ENCODE peak calls at places on chromosomes 5 and 9, in nine cellular contexts. Y is neural progenitor cell, I is H9, V is endodermal cell, Z is WERI-Rb-1, C is brain microvascular endothelial cell, N is suprapubic skin, B is astrocyte of the spinal cord, L is cardiac fibroblast. U is an unnamed sample.

GRCh38 chr9:121840838-121841760 is 189.7 kb downstream of the DAB2IP start:
- DNase-seq in Z (no peak), C (no peak), L (no peak), I (no peak), B (no peak), V (peak), Y (no peak), N (no peak), U (no peak)

GRCh38 chr5:30581198-30581925 is 612.1 kb upstream of the CDH6 start:
- DNase-seq in C (peak), L (peak), V (no peak), Z (no peak), B (peak), N (no peak), I (no peak), Y (peak), U (no peak)

GRCh38 chr5:173954671-173955605 is 34.0 kb upstream of the C5orf47 start:
- DNase-seq in B (peak), C (peak), N (no peak), V (no peak), I (no peak), L (peak), Y (no peak), Z (no peak), U (peak)

GRCh38 chr5:122401991-122402710 is 90.1 kb downstream of the SNCAIP start:
- DNase-seq in I (no peak), C (no peak), L (no peak), B (no peak), V (no peak), Y (no peak), Z (no peak), N (no peak), U (no peak)

GRCh38 chr5:115888027-115888426 is 46.3 kb downstream of the AP3S1 start:
- DNase-seq in V (no peak), N (no peak), Y (no peak), L (peak), B (peak), I (no peak), Z (no peak), C (no peak), U (peak)

GRCh38 chr5:25006734-25007133 is 362.0 kb upstream of the CDH10 start:
- DNase-seq in I (no peak), Z (peak), C (no peak), L (peak), Y (peak), N (no peak), V (no peak), B (peak), U (no peak)

GRCh38 chr5:68368280-68368679 is 152.7 kb downstream of the PIK3R1 start:
- DNase-seq in N (no peak), C (no peak), B (no peak), Y (no peak), V (no peak), Z (no peak), I (no peak), L (peak), U (peak)

GRCh38 chr9:113541019-113541900 is 77.7 kb downstream of the RGS3 start:
- DNase-seq in B (peak), N (peak), L (peak), Y (peak), V (peak), I (peak), C (peak), Z (peak), U (peak)

GRCh38 chr5:98749046-98749445 is 24.4 kb upstream of the RGMB start:
- DNase-seq in C (no peak), B (no peak), V (no peak), Y (no peak), N (no peak), I (no peak), L (no peak), Z (no peak), U (no peak)

GRCh38 chr5:148967783-148968182 is 95.1 kb downstream of the SH3TC2 start:
- DNase-seq in L (no peak), Y (no peak), I (no peak), N (no peak), B (no peak), V (peak), Z (no peak), C (no peak), U (no peak)

GRCh38 chr5:116574682-116575634 is at the start of gene SEMA6A:
- DNase-seq in I (peak), V (peak), Y (peak), L (peak), N (peak), C (peak), B (peak), Z (peak), U (peak)

GRCh38 chr9:71004196-71004595 is 117.2 kb downstream of the TRPM3 start:
- DNase-seq in Z (no peak), Y (peak), N (no peak), I (no peak), C (no peak), B (no peak), L (no peak), V (no peak), U (no peak)

GRCh38 chr5:39521945-39522590 is 97.3 kb upstream of the DAB2 start:
- DNase-seq in V (no peak), I (no peak), Y (no peak), N (no peak), B (no peak), C (no peak), Z (no peak), L (no peak), U (no peak)

GRCh38 chr9:27566118-27566517 is 7.2 kb downstream of the C9orf72 start:
- DNase-seq in Z (no peak), I (no peak), N (no peak), Y (no peak), B (no peak), C (no peak), L (peak), V (no peak), U (no peak)

GRCh38 chr5:43769576-43770352 is 166.8 kb downstream of the NNT start:
- DNase-seq in Y (no peak), V (no peak), Z (no peak), N (no peak), I (no peak), B (peak), L (peak), C (peak), U (peak)

GRCh38 chr5:40680741-40681350 is 1.1 kb downstream of the PTGER4 start:
- DNase-seq in I (peak), C (peak), N (peak), V (peak), B (peak), Z (peak), L (peak), Y (peak), U (no peak)

GRCh38 chr9:94813379-94813778 is 86.9 kb downstream of the AOPEP start:
- DNase-seq in Z (no peak), Y (no peak), I (no peak), N (no peak), L (no peak), B (no peak), C (no peak), V (no peak), U (no peak)

GRCh38 chr9:129554649-129555048 is 66.3 kb downstream of the C9orf50 start:
- DNase-seq in N (no peak), I (no peak), B (no peak), Z (peak), Y (peak), V (peak), C (no peak), L (no peak), U (no peak)

GRCh38 chr9:115237383-115238087 is 119.6 kb upstream of the TNC start:
- DNase-seq in L (peak), B (no peak), I (no peak), V (no peak), Y (no peak), Z (no peak), N (peak), C (no peak), U (no peak)

GRCh38 chr5:98301567-98301966 is 471.9 kb upstream of the RGMB start:
- DNase-seq in Y (no peak), I (no peak), N (no peak), C (no peak), L (no peak), V (no peak), B (no peak), Z (no peak), U (no peak)

GRCh38 chr5:145752947-145753346 is 82.2 kb downstream of the PRELID2 start:
- DNase-seq in I (no peak), Y (peak), L (peak), B (peak), Z (no peak), N (no peak), C (peak), V (no peak), U (peak)

GRCh38 chr9:105880517-105880916 is 186.2 kb downstream of the TMEM38B start:
- DNase-seq in I (no peak), L (no peak), V (no peak), Y (no peak), B (no peak), C (no peak), N (no peak), Z (no peak), U (no peak)

GRCh38 chr9:115015018-115015635 is 84.7 kb upstream of the TNFSF8 start:
- DNase-seq in L (peak), V (peak), I (peak), Z (peak), N (no peak), C (peak), B (peak), Y (peak), U (peak)

GRCh38 chr5:77239126-77239741 is 28.8 kb downstream of the PDE8B start:
- DNase-seq in L (peak), Z (peak), N (no peak), I (no peak), B (peak), V (no peak), C (peak), Y (no peak), U (peak)

GRCh38 chr9:133141833-133142594 is 21.0 kb upstream of the RALGDS start:
- DNase-seq in I (no peak), C (no peak), B (no peak), Z (no peak), L (no peak), N (peak), V (no peak), Y (no peak), U (no peak)

GRCh38 chr9:92180669-92181181 is 65.5 kb upstream of the SPTLC1 start:
- DNase-seq in Y (no peak), C (peak), B (peak), N (no peak), L (peak), Z (peak), I (no peak), V (peak), U (peak)

GRCh38 chr9:103942652-103943051 is 151.5 kb upstream of the SMC2 start:
- DNase-seq in L (no peak), C (no peak), B (no peak), V (no peak), Z (no peak), N (no peak), Y (no peak), I (no peak), U (no peak)

GRCh38 chr5:4422247-4422646 is 717.9 kb upstream of the ADAMTS16 start:
- DNase-seq in Y (no peak), Z (no peak), I (no peak), V (no peak), L (no peak), N (no peak), B (no peak), C (no peak), U (no peak)

GRCh38 chr5:72408602-72409001 is 88.4 kb downstream of the PTCD2 start:
- DNase-seq in V (no peak), B (no peak), Z (no peak), I (no peak), L (peak), Y (no peak), N (no peak), C (no peak), U (no peak)

GRCh38 chr9:116318463-116319271 is 165.1 kb downstream of the PAPPA start:
- DNase-seq in Z (peak), N (no peak), C (no peak), V (peak), Y (peak), L (peak), B (no peak), I (no peak), U (no peak)

GRCh38 chr9:10525972-10526371 is 86.8 kb downstream of the PTPRD start:
- DNase-seq in L (no peak), B (no peak), C (no peak), Z (no peak), Y (peak), N (no peak), V (no peak), I (no peak), U (no peak)
- TF ChIP-seq CTCF in L (no peak), B (no peak), C (no peak), Z (no peak), Y (peak), N (no peak), V (peak), I (peak), U (no peak)

GRCh38 chr9:36029765-36030528 is 6.8 kb upstream of the RECK start:
- DNase-seq in I (no peak), Z (no peak), B (peak), V (no peak), Y (no peak), N (no peak), C (peak), L (peak), U (peak)

GRCh38 chr9:36021968-36022367 is 14.7 kb upstream of the RECK start:
- DNase-seq in L (no peak), Y (no peak), B (no peak), V (no peak), C (no peak), N (no peak), I (no peak), Z (no peak), U (no peak)

GRCh38 chr9:36023260-36024048 is 13.3 kb upstream of the RECK start:
- DNase-seq in C (peak), I (peak), B (peak), Z (peak), L (peak), Y (peak), N (peak), V (peak), U (peak)

GRCh38 chr9:36029202-36029601 is 7.5 kb upstream of the RECK start:
- DNase-seq in Y (no peak), Z (no peak), L (no peak), V (no peak), B (no peak), C (no peak), I (no peak), N (no peak), U (no peak)

GRCh38 chr9:36025751-36026150 is 11.0 kb upstream of the RECK start:
- DNase-seq in I (no peak), C (no peak), Y (no peak), Z (no peak), V (no peak), L (no peak), B (no peak), N (no peak), U (no peak)
- TF ChIP-seq CTCF in I (no peak), C (no peak), Y (no peak), Z (no peak), V (no peak), L (no peak), B (no peak), N (no peak), U (no peak)

GRCh38 chr5:147879784-147880183 is 1.3 kb downstream of the SCGB3A2 start:
- DNase-seq in N (no peak), Z (no peak), L (no peak), I (no peak), Y (no peak), B (no peak), C (no peak), V (no peak), U (no peak)
- TF ChIP-seq CTCF in N (no peak), Z (no peak), L (no peak), I (peak), Y (no peak), B (no peak), C (no peak), V (peak), U (no peak)

GRCh38 chr9:1701113-1701512 is 314.0 kb upstream of the SMARCA2 start:
- DNase-seq in Z (no peak), N (no peak), B (no peak), L (no peak), V (peak), C (no peak), I (peak), Y (no peak), U (no peak)
- TF ChIP-seq CTCF in Z (peak), N (no peak), B (no peak), L (no peak), V (peak), C (no peak), I (no peak), Y (no peak), U (no peak)

GRCh38 chr9:28951945-28952344 is 1378.7 kb upstream of the C9orf72 start:
- DNase-seq in C (no peak), N (no peak), I (no peak), Z (no peak), Y (no peak), L (peak), B (peak), V (peak), U (no peak)
- TF ChIP-seq CTCF in C (peak), N (no peak), I (peak), Z (peak), Y (no peak), L (peak), B (peak), V (peak), U (peak)

GRCh38 chr9:32072568-32072967 is 311.9 kb upstream of the ACO1 start:
- DNase-seq in Z (no peak), N (no peak), Y (no peak), V (no peak), B (no peak), I (no peak), C (no peak), L (no peak), U (no peak)

GRCh38 chr9:32069969-32070368 is 314.5 kb upstream of the ACO1 start:
- DNase-seq in C (no peak), L (no peak), N (no peak), I (no peak), V (no peak), Z (no peak), Y (no peak), B (no peak), U (no peak)

DNA sequence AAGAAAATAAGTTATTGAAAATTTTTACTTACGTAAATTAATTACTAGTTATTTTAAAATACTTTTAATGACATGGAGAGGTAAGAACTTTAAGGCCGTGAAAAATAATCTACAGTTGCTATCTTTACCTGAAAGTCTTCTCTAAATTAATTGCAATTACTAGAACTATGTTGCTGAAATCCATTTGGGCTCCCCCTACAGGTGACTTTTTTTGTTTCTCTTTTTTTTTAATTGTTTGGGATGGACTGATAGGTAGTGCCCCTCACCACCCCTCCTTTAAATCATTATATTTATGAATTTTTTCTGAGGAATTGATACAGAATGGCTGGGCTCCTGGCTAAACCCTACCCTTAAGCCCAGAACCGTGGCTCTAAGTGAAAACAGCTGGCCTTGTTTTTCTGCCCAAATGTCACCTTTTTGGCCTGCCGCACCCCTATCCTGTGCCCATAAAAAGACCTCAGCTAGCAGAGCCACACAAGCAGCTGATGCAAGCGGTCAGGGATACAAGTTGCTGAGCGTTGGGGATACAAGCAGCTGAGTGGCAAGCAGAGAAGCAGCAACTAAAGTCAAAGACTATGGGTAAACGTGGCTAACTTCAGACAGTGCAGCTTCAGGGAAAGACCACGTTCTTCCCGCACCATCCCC is 315.2 kb upstream of the ACO1 start:
- DNase-seq in B (no peak), Z (no peak), Y (no peak), I (peak), V (no peak), C (no peak), N (no peak), L (peak), U (no peak)
- TF ChIP-seq CTCF in B (no peak), Z (no peak), Y (peak), I (peak), V (peak), C (no peak), N (no peak), L (no peak), U (peak)